ENCODE peak calls at places on chromosome 12, in nine cellular contexts. F is tibial artery, Z is HCT116, H is brain microvascular endothelial cell, A is lower leg skin, U is fibroblast of pulmonary artery, L is cardiac fibroblast, W is tibial nerve, S is A549. Q is an unnamed sample.

GRCh38 chr12:116693259-116694227 is 44.3 kb downstream of the SPRING1 start:
- DNase-seq in U (no peak), H (no peak), W (no peak), L (no peak), Z (no peak), S (no peak), A (no peak), F (no peak), Q (no peak)

GRCh38 chr12:116881325-116881866 is at the start of gene HRK:
- DNase-seq in U (no peak), F (no peak), L (no peak), S (no peak), Z (no peak), H (no peak), W (no peak), A (no peak), Q (peak)

GRCh38 chr12:95630496-95630895 is 79.2 kb upstream of the USP44 start:
- DNase-seq in U (no peak), F (no peak), H (no peak), W (no peak), S (no peak), A (no peak), Z (no peak), L (no peak), Q (no peak)

GRCh38 chr12:18139989-18140596 is 50.1 kb upstream of the RERGL start:
- DNase-seq in A (no peak), H (no peak), W (no peak), L (peak), S (no peak), Z (no peak), F (no peak), U (peak), Q (no peak)

GRCh38 chr12:65666876-65667275 is 157.4 kb upstream of the HMGA2 start:
- DNase-seq in Z (no peak), W (no peak), A (no peak), F (no peak), S (no peak), H (peak), L (peak), U (no peak), Q (no peak)

GRCh38 chr12:95574799-95575452 is 23.6 kb upstream of the USP44 start:
- DNase-seq in L (peak), H (peak), F (no peak), Z (peak), A (no peak), U (peak), W (no peak), S (peak), Q (no peak)

GRCh38 chr12:132226604-132227003 is 82.3 kb downstream of the NOC4L start:
- DNase-seq in S (no peak), A (no peak), W (no peak), F (no peak), U (no peak), Z (no peak), H (no peak), L (no peak), Q (no peak)

GRCh38 chr12:70449074-70449757 is 83.1 kb downstream of the KCNMB4 start:
- DNase-seq in L (peak), Z (peak), W (no peak), S (peak), U (no peak), H (no peak), F (no peak), A (no peak), Q (no peak)

GRCh38 chr12:104167519-104168458 is 29.8 kb upstream of the NFYB start:
- DNase-seq in H (no peak), L (no peak), Z (no peak), S (no peak), W (no peak), F (no peak), A (no peak), U (no peak), Q (no peak)

GRCh38 chr12:114238808-114239207 is 167.1 kb downstream of the TBX5 start:
- DNase-seq in A (no peak), W (no peak), Z (no peak), S (no peak), L (no peak), U (peak), F (no peak), H (peak), Q (no peak)

GRCh38 chr12:57520008-57520726 is at the start of gene DDIT3:
- DNase-seq in A (peak), W (peak), Z (peak), U (peak), H (peak), L (peak), S (peak), F (peak), Q (peak)
- TF ChIP-seq CTCF in A (no peak), W (no peak), Z (no peak), U (no peak), H (no peak), L (no peak), S (no peak), F (no peak), Q (no peak)

GRCh38 chr12:89019439-89020120 is 332.7 kb downstream of the DUSP6 start:
- DNase-seq in U (peak), Z (peak), L (peak), H (peak), F (peak), A (peak), W (peak), S (peak), Q (peak)
- H3K4me3 ChIP-seq in U (peak), Z (peak), L (peak), H (peak), F (peak), A (no peak), W (peak), S (peak), Q (no peak)

GRCh38 chr12:14572401-14572800 is 4.7 kb upstream of the PLBD1 start:
- DNase-seq in U (no peak), H (no peak), W (no peak), F (no peak), A (no peak), L (no peak), S (no peak), Z (no peak), Q (no peak)
- TF ChIP-seq CTCF in U (no peak), H (no peak), W (no peak), F (no peak), A (no peak), L (no peak), S (no peak), Z (no peak), Q (no peak)

GRCh38 chr12:27031531-27031930 is 9.2 kb downstream of the MED21 start:
- DNase-seq in L (no peak), S (no peak), W (no peak), U (no peak), F (no peak), A (no peak), Z (no peak), H (no peak), Q (no peak)

GRCh38 chr12:27032679-27033078 is 10.3 kb downstream of the MED21 start:
- DNase-seq in S (no peak), L (no peak), U (no peak), F (no peak), W (no peak), A (no peak), Z (no peak), H (no peak), Q (no peak)

GRCh38 chr12:27034607-27035293 is 12.4 kb downstream of the MED21 start:
- DNase-seq in A (no peak), W (no peak), Z (no peak), H (no peak), F (no peak), S (no peak), U (no peak), L (no peak), Q (no peak)
- H3K4me3 ChIP-seq in A (no peak), W (no peak), Z (no peak), H (no peak), F (no peak), S (no peak), U (no peak), L (no peak), Q (no peak)

GRCh38 chr12:54627304-54627703 is 7.4 kb downstream of the LACRT start:
- DNase-seq in L (no peak), H (no peak), W (no peak), A (no peak), Z (no peak), F (no peak), S (no peak), U (no peak), Q (no peak)

GRCh38 chr12:54616933-54617535 is 17.7 kb downstream of the LACRT start:
- DNase-seq in Z (no peak), A (no peak), S (no peak), U (no peak), F (no peak), W (no peak), L (no peak), H (no peak), Q (no peak)

GRCh38 chr12:54624316-54625279 is 10.1 kb downstream of the LACRT start:
- DNase-seq in H (peak), U (peak), L (peak), W (no peak), F (no peak), Z (no peak), S (no peak), A (no peak), Q (no peak)

GRCh38 chr12:54628186-54628846 is 6.4 kb downstream of the LACRT start:
- DNase-seq in Z (no peak), F (no peak), U (no peak), H (no peak), A (no peak), W (no peak), L (no peak), S (no peak), Q (no peak)

DNA sequence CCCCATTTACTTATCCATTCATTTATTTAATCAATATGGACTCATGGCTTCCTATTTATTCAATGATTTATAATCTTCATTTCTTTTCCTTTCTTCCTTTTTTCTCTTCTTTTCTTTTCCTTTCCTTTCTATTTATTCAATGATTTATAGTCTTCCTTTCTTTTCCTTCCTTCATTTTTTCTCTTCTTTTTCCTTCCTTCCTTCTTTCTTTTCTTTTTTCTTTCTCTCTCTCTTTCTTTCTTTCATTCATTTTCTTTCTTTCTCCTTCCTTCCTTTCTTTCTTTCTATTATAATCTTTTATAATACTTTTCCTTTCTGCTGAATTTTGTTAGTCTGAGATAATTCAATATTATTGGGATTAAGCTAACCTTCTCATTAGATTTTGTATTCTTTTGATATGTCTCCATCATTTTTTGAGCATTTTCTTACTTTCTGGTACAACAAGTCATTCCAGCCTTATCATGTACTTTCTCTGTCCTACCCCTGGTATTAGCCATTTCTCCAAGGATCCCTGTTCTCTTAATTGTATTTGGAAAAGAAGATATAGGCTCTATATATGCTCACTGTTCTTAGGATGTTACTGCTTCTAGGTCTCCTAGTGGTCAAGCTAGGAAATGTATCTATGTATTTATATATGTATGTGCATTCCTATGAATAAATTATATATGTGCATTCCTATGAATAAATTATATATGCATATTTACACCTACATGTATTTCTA is 12.1 kb downstream of the LACRT start:
- DNase-seq in A (no peak), L (peak), Z (no peak), H (no peak), F (no peak), S (no peak), U (peak), W (no peak), Q (no peak)
- TF ChIP-seq CTCF in A (no peak), L (peak), Z (peak), H (peak), F (no peak), S (no peak), U (peak), W (no peak), Q (no peak)

GRCh38 chr12:19546611-19547162 is 107.4 kb downstream of the AEBP2 start:
- DNase-seq in Z (no peak), H (no peak), F (no peak), U (peak), S (no peak), W (no peak), A (peak), L (peak), Q (no peak)
- H3K4me3 ChIP-seq in Z (no peak), H (no peak), F (peak), U (peak), S (no peak), W (no peak), A (no peak), L (no peak), Q (no peak)

GRCh38 chr12:128796439-128797118 is 27.2 kb downstream of the SLC15A4 start:
- DNase-seq in H (no peak), W (no peak), F (no peak), S (no peak), U (no peak), A (no peak), Z (no peak), L (no peak), Q (no peak)

GRCh38 chr12:128800606-128801005 is 23.2 kb downstream of the SLC15A4 start:
- DNase-seq in S (no peak), W (no peak), F (no peak), L (no peak), A (no peak), U (no peak), H (no peak), Z (no peak), Q (no peak)

GRCh38 chr12:128797119-128798118 is 26.3 kb downstream of the SLC15A4 start:
- DNase-seq in A (no peak), W (no peak), Z (no peak), L (peak), S (no peak), H (no peak), U (peak), F (no peak), Q (no peak)

GRCh38 chr12:128795530-128796361 is 28.0 kb downstream of the SLC15A4 start:
- DNase-seq in Z (no peak), H (no peak), W (no peak), S (no peak), A (no peak), F (no peak), U (no peak), L (no peak), Q (no peak)

DNA sequence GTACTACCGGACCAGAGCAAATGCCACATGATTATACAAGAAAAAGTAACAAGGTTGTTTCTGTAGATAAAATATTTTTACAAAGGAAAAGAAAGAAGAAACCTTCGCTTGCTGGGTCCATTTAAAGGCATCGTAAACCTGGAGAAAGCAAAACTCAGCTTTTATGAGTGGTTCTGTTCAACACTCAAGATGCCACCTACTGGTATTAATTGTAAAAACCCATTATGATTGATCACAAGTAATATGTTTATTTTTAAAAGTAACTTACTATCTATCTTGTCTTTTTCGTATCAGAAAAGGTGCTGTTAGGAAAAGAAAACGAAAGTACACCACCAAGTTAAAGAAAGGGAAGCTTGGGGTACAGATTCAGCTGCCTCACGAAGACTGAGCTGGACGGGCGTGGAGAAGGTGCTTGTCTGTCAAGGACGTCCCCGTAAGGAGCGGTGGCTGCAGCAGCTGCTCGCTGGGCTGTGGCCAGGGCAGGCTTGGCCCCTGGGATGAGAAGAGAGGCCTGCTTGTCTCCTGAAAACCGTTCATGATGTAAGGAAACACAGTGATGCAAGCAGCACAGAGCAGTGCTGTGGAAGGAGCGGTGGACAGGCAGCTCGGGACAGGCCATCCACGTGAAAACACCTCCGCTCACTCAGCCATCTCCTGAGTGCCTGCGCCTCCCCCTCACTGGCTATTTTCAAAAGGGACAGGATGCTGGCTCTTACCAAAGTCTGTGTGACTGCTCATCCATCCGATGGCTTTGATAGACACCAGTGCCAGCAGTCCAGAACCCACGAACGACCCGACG is 25.0 kb downstream of the SLC15A4 start:
- DNase-seq in L (no peak), Z (no peak), W (no peak), S (no peak), U (peak), H (no peak), A (no peak), F (no peak), Q (no peak)
- TF ChIP-seq CTCF in L (no peak), Z (peak), W (no peak), S (peak), U (peak), H (peak), A (no peak), F (no peak), Q (no peak)

GRCh38 chr12:108482717-108483212 is 32.3 kb upstream of the FICD start:
- DNase-seq in W (no peak), S (no peak), A (no peak), F (no peak), H (peak), L (peak), Z (no peak), U (no peak), Q (no peak)
- H3K4me3 ChIP-seq in W (no peak), S (no peak), A (no peak), F (no peak), H (no peak), L (no peak), Z (no peak), U (no peak), Q (no peak)